ENCODE peak calls at places on chromosomes 3 and 15, in six cellular contexts. Z is pancreas, F is hepatocyte, N is GM23248, J is left ventricle myocardium inferior, M is breast epithelium. L is an unnamed sample.

GRCh38 chr3:53382106-53382505 is 34.8 kb upstream of the DCP1A start:
- DNase-seq in Z (no peak), F (no peak), N (peak; percentile 25), J (no peak), M (no peak), L (no peak)

GRCh38 chr3:117814975-117815374 is 1105.4 kb downstream of the TUSC7 start:
- DNase-seq in Z (no peak), F (no peak), N (peak; percentile 67), J (no peak), M (no peak), L (no peak)

GRCh38 chr3:133841196-133841595 is 35.6 kb downstream of the SRPRB start:
- DNase-seq in Z (no peak), F (no peak), N (no peak), J (no peak), M (no peak), L (no peak)

GRCh38 chr3:23404241-23404640 is 201.1 kb downstream of the UBE2E2 start:
- DNase-seq in Z (no peak), F (no peak), N (no peak), J (no peak), M (no peak), L (no peak)

GRCh38 chr3:30181546-30181945 is 424.9 kb upstream of the TGFBR2 start:
- DNase-seq in Z (no peak), F (no peak), N (peak; percentile 27), J (no peak), M (no peak), L (no peak)

GRCh38 chr3:128456776-128457715 is 9.6 kb downstream of the DNAJB8 start:
- DNase-seq in Z (no peak), F (no peak), N (no peak), J (no peak), M (no peak), L (no peak)

GRCh38 chr3:36795622-36796021 is 31.3 kb upstream of the DCLK3 start:
- DNase-seq in Z (no peak), F (no peak), N (no peak), J (no peak), M (no peak), L (no peak)

GRCh38 chr15:38696790-38697495 is 132.3 kb upstream of the RASGRP1 start:
- DNase-seq in Z (no peak), F (no peak), N (no peak), J (no peak), M (no peak), L (no peak)

GRCh38 chr3:57298041-57298440 is 5.6 kb upstream of the ASB14 start:
- DNase-seq in Z (no peak), F (peak; percentile 49), N (peak; percentile 63), J (no peak), M (no peak), L (no peak)

GRCh38 chr3:15535757-15536156 is 14.3 kb upstream of the COLQ start:
- DNase-seq in Z (no peak), F (no peak), N (peak; percentile 48), J (no peak), M (no peak), L (no peak)

GRCh38 chr3:42189071-42189470 is 76.9 kb downstream of the CCK start:
- DNase-seq in Z (no peak), F (no peak), N (no peak), J (peak; percentile 41), M (no peak), L (peak; percentile 49)

GRCh38 chr15:45604321-45604720 is 17.1 kb downstream of the BLOC1S6 start:
- DNase-seq in Z (no peak), F (no peak), N (peak; percentile 20), J (no peak), M (no peak), L (no peak)

GRCh38 chr3:188400494-188401243 is 246.7 kb downstream of the LPP start:
- DNase-seq in Z (no peak), F (no peak), N (no peak), J (no peak), M (no peak), L (no peak)

GRCh38 chr15:59298255-59298856 is 74.3 kb downstream of the MYO1E start:
- DNase-seq in Z (no peak), F (no peak), N (peak; percentile 33), J (no peak), M (no peak), L (no peak)

GRCh38 chr3:51401639-51402166 is 10.6 kb downstream of the RBM15B start:
- DNase-seq in Z (no peak), F (no peak), N (no peak), J (no peak), M (no peak), L (no peak)

GRCh38 chr3:82067420-82067819 is 306.0 kb upstream of the GBE1 start:
- DNase-seq in Z (no peak), F (peak; percentile 24), N (no peak), J (no peak), M (no peak), L (no peak)

GRCh38 chr3:114418724-114419543 is 125.1 kb downstream of the TIGIT start:
- DNase-seq in Z (no peak), F (peak; percentile 73), N (peak; percentile 88), J (no peak), M (no peak), L (no peak)

GRCh38 chr3:71881041-71881440 is 96.1 kb upstream of the PROK2 start:
- DNase-seq in Z (peak; percentile 35), F (no peak), N (no peak), J (no peak), M (no peak), L (no peak)

GRCh38 chr15:34514251-34514760 is 69.1 kb downstream of the GOLGA8B start:
- DNase-seq in Z (peak; percentile 34), F (peak; percentile 70), N (peak; percentile 58), J (peak; percentile 55), M (no peak), L (peak; percentile 63)

GRCh38 chr3:25663324-25664065 is 1.2 kb downstream of the TOP2B start:
- DNase-seq in Z (peak; percentile 32), F (peak; percentile 34), N (peak; percentile 59), J (no peak), M (no peak), L (no peak)

GRCh38 chr3:193938613-193939012 is 197.3 kb upstream of the HES1 start:
- DNase-seq in Z (no peak), F (no peak), N (no peak), J (no peak), M (no peak), L (no peak)

GRCh38 chr15:101180620-101181307 is 71.1 kb downstream of the CHSY1 start:
- DNase-seq in Z (no peak), F (no peak), N (no peak), J (no peak), M (no peak), L (no peak)

GRCh38 chr15:60591491-60592385 is 112.8 kb upstream of the ICE2 start:
- DNase-seq in Z (peak; percentile 73), F (peak; percentile 63), N (peak; percentile 70), J (peak; percentile 52), M (no peak), L (peak; percentile 60)

GRCh38 chr3:110017304-110017703 is 680.0 kb upstream of the DPPA4 start:
- DNase-seq in Z (no peak), F (no peak), N (no peak), J (no peak), M (no peak), L (no peak)

GRCh38 chr3:110016235-110016634 is 678.9 kb upstream of the DPPA4 start:
- DNase-seq in Z (no peak), F (no peak), N (no peak), J (no peak), M (no peak), L (no peak)

GRCh38 chr3:110015231-110015963 is 678.1 kb upstream of the DPPA4 start:
- DNase-seq in Z (no peak), F (no peak), N (peak; percentile 2), J (no peak), M (no peak), L (no peak)
- H3K27me3 ChIP-seq in Z (no peaks in the 10 kb centered on the region), F (no peaks in the 10 kb centered on the region), N (no peaks in the 10 kb centered on the region), J (no peaks in the 10 kb centered on the region), M (no peaks in the 10 kb centered on the region), L (no peaks in the 10 kb centered on the region)

DNA sequence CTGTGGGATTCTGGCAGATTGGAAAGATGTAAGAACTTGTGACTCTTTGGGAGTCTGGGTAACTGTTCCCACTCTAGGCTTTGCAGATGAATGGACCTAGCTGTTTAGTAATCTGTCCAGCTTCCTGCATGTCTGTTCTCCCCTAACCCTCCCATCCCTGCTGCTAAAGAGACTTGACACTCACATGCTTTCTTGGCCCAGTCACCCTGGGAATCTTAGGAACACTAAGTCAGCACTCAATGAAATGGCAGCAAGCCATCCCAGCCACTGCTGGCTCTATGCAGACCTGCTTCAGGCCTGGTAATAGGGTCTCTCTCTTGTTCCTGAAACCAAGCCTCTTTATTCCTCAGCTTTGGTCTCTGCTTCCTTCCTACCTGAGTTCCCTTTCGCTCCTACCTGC is 63.7 kb upstream of the THSD4 start:
- DNase-seq in Z (no peak), F (no peak), N (peak; percentile 69), J (peak; percentile 43), M (no peak), L (peak; percentile 21)
- H3K4me1 ChIP-seq in Z (no peaks in the 10 kb centered on the region), F (no peaks in the 10 kb centered on the region), N (peaks cover 69% of the 10 kb centered on the region), J (peaks cover 21% of the 10 kb centered on the region), M (no peaks in the 10 kb centered on the region), L (no peaks in the 10 kb centered on the region)

GRCh38 chr15:70151008-70151407 is 53.3 kb upstream of the TLE3 start:
- DNase-seq in Z (no peak), F (no peak), N (no peak), J (no peak), M (no peak), L (no peak)

GRCh38 chr15:70152070-70152480 is 54.4 kb upstream of the TLE3 start:
- DNase-seq in Z (peak; percentile 83), F (no peak), N (peak; percentile 22), J (no peak), M (no peak), L (no peak)

GRCh38 chr15:70149667-70150404 is 52.1 kb upstream of the TLE3 start:
- DNase-seq in Z (no peak), F (peak; percentile 51), N (peak; percentile 64), J (no peak), M (no peak), L (no peak)

GRCh38 chr15:70150405-70150747 is 52.7 kb upstream of the TLE3 start:
- DNase-seq in Z (no peak), F (no peak), N (no peak), J (no peak), M (no peak), L (no peak)

DNA sequence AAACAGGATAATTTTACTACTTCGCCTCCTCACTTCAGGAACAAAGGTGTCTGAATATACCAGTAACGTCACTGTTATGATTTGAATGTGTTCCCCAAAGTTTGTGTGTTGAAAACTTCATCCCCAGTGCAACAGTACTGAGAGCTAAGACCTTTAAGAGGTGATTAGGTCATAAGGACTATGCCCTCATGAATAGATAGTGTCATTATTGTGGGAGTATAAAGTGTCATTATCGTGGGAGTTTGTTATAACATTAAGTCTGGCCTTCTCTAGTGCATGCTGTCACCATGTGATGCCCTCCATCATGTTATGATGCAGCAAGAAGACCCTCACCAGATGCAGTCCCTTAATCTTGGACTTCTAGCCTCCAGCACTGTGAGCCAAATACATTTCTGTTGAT is 53.7 kb upstream of the TLE3 start:
- DNase-seq in Z (no peak), F (no peak), N (no peak), J (no peak), M (no peak), L (no peak)
- H3K27ac ChIP-seq in Z (peak overlapping the region; percentile 46), F (no peak overlapping the region), N (no peak overlapping the region), J (no peak overlapping the region), M (no peak overlapping the region), L (no peak overlapping the region)

DNA sequence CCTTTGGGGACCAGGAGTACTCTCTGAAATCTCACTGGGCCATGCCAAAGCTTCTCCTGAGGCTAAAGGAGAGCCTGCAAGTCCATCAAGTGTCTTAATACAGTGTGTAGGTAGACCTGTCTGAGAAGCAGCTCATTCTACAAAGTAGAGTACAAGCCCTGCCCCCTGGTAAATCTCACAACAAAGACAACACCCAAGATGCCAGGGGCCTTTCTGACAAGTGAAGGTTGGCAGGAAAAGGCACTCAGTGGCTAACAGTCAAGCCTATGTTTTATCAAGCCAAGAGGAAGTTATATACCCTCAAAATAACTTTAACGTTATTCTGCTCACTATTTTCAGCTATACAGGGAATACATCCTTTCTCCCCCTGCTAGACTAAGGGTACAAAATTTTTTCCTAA is 58.3 kb downstream of the NMNAT3 start:
- DNase-seq in Z (no peak), F (no peak), N (no peak), J (no peak), M (no peak), L (no peak)
- H3K27me3 ChIP-seq in Z (no peaks in the 10 kb centered on the region), F (no peaks in the 10 kb centered on the region), N (no peaks in the 10 kb centered on the region), J (no peaks in the 10 kb centered on the region), M (no peaks in the 10 kb centered on the region), L (no peaks in the 10 kb centered on the region)

L was measured in heart right ventricle.